ENCODE peak calls at places on chromosomes 6 and 20, in four cellular contexts. G, C, E and U are unnamed samples.

GRCh38 chr6:22838346-22838745 is 269.0 kb downstream of the HDGFL1 start:
- DNase-seq in G (no peak), C (no peak), E (no peak), U (no peak)

GRCh38 chr6:22906091-22906549 is 336.8 kb downstream of the HDGFL1 start:
- DNase-seq in G (no peak), E (peak), C (no peak), U (no peak)

GRCh38 chr6:42629845-42630244 is 66.0 kb downstream of the UBR2 start:
- DNase-seq in E (no peak), G (no peak), C (no peak), U (no peak)

GRCh38 chr6:128519931-128520435 is 416 bp downstream of the PTPRK start:
- DNase-seq in G (peak), E (no peak), C (no peak), U (peak)

GRCh38 chr20:13353261-13353945 is 132.3 kb downstream of the ISM1 start:
- DNase-seq in G (no peak), E (no peak), C (no peak), U (no peak)

GRCh38 chr6:96923400-96923799 is 1.1 kb upstream of the KLHL32 start:
- DNase-seq in G (no peak), E (no peak), C (no peak), U (no peak)

GRCh38 chr6:47358440-47359225 is 48.9 kb upstream of the TNFRSF21 start:
- DNase-seq in C (no peak), E (no peak), G (no peak), U (no peak)

GRCh38 chr20:22825076-22825475 is 210.0 kb upstream of the SSTR4 start:
- DNase-seq in E (peak), G (no peak), C (no peak), U (no peak)

GRCh38 chr6:11780097-11780428 is 1.5 kb upstream of the ADTRP start:
- DNase-seq in G (no peak), C (no peak), E (no peak), U (no peak)

GRCh38 chr6:151121900-151122299 is 117.9 kb upstream of the AKAP12 start:
- DNase-seq in E (no peak), G (no peak), C (no peak), U (no peak)

GRCh38 chr6:9517806-9518205 is 897.1 kb downstream of the TFAP2A start:
- DNase-seq in C (no peak), G (no peak), E (no peak), U (no peak)

GRCh38 chr6:15026832-15027231 is 219.0 kb upstream of the JARID2 start:
- DNase-seq in G (no peak), C (no peak), E (peak), U (no peak)

GRCh38 chr20:31835977-31836852 is 9.2 kb downstream of the FOXS1 start:
- DNase-seq in G (peak), E (peak), C (no peak), U (peak)

GRCh38 chr20:45833883-45834796 is 541 bp downstream of the SNX21 start:
- DNase-seq in E (no peak), C (peak), G (peak), U (peak)
- TF ChIP-seq CTCF in E (no peak), C (no peak), G (no peak), U (no peak)

GRCh38 chr20:64113796-64114355 is 6.5 kb upstream of the NPBWR2 start:
- DNase-seq in C (peak), G (no peak), E (no peak), U (no peak)
- TF ChIP-seq CTCF in C (no peak), G (no peak), E (no peak), U (no peak)

DNA sequence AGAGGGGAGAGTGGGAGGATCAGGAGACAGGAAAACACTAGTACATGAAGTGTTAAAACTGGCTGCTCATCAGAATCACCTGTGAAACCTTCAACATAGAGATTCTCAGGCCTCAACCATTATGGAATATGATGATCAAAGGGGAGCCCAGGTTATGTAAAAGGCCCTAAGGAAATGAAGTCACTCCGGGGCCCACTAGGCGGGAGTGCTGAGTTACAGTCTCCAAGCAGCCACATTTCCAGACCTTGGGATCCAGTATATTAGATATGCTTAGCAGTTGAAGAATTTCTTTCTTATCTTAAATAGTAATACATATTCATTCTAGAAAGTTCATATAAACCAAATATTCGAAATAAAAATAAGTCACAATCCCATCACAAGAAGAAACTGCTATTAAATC is 476.3 kb downstream of the PRKN start:
- DNase-seq in E (peak), C (no peak), G (no peak), U (no peak)
- TF ChIP-seq CTCF in E (peak), C (no peak), G (no peak), U (no peak)

DNA sequence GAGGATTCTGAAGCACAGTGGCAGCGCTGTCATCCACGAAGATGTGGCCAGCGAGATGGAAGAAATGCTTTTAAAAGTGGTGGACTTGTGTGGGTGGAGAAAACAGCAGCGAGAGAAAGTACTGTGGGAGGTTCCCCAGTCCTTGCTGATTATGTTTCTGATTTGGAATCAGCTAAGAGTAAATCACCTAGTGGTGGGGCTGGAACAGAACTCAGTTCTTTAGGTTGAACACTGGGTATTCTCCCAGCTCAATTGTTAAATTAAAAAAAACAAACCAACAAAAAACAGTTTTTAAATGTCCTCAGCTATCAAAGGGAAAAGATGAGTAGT is 515 bp upstream of the ZNF322 start:
- DNase-seq in G (no peak), E (peak), C (no peak), U (peak)
- TF ChIP-seq CTCF in G (peak), E (peak), C (no peak), U (peak)

GRCh38 chr20:57734754-57735153 is 24.9 kb upstream of the PMEPA1 start:
- DNase-seq in E (no peak), C (no peak), G (no peak), U (no peak)
- TF ChIP-seq CTCF in E (no peak), C (no peak), G (no peak), U (no peak)

GRCh38 chr6:112286010-112286409 is 31.6 kb upstream of the LAMA4 start:
- DNase-seq in G (no peak), C (no peak), E (no peak), U (peak)

GRCh38 chr6:112283621-112284020 is 29.3 kb upstream of the LAMA4 start:
- DNase-seq in G (no peak), C (no peak), E (no peak), U (no peak)

GRCh38 chr6:112279044-112279916 is 24.9 kb upstream of the LAMA4 start:
- DNase-seq in E (no peak), C (no peak), G (no peak), U (no peak)

GRCh38 chr6:112284603-112285002 is 30.2 kb upstream of the LAMA4 start:
- DNase-seq in E (no peak), G (no peak), C (no peak), U (no peak)

DNA sequence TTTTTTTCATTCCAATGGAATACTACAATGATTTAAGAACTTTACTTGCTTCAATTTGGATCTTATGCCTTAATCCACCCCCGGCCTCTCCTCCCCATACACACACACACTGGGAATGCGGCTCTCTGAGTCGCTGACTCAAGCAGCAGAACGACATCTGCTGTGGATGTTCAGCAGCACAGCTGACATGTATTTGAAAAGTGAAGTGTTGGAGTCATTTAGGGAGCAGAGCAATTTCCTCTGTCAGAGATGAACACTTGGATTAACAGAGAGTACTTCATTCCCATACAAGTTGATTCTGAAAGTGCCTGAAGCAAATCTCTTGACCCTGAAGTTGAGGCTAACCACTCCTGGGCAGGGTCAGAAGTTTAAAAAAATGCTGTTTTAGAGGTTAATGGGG is 27.9 kb upstream of the LAMA4 start:
- DNase-seq in E (peak), G (peak), C (peak), U (no peak)
- TF ChIP-seq CTCF in E (peak), G (peak), C (no peak), U (no peak)

DNA sequence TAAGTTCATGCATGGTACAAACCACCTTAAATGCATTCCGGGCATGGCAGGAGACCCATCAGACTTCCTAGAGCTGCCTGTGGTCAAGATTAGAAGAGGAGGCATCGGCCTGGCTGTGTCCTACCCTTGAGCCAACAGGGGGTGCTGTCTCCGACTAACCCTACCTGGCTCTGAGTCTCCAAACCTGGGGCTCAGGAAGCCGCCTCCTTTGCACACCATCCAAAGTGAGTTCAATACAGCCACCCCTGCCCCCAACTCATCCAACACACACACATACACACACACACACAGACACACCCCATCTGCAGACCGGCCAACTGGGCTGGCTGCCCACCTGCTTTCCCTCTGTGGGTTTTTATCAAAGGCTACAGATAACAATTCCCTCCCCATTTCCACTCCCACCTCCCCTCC is 77.0 kb downstream of the JPH2 start:
- DNase-seq in C (no peak), G (no peak), E (no peak), U (no peak)
- TF ChIP-seq CTCF in C (no peak), G (peak), E (peak), U (peak)

GRCh38 chr6:95128439-95128838 is 448.9 kb upstream of the MANEA start:
- DNase-seq in E (no peak), C (no peak), G (no peak), U (no peak)

GRCh38 chr6:95133578-95133977 is 443.8 kb upstream of the MANEA start:
- DNase-seq in E (no peak), C (no peak), G (no peak), U (no peak)
- TF ChIP-seq CTCF in E (peak), C (no peak), G (no peak), U (peak)

DNA sequence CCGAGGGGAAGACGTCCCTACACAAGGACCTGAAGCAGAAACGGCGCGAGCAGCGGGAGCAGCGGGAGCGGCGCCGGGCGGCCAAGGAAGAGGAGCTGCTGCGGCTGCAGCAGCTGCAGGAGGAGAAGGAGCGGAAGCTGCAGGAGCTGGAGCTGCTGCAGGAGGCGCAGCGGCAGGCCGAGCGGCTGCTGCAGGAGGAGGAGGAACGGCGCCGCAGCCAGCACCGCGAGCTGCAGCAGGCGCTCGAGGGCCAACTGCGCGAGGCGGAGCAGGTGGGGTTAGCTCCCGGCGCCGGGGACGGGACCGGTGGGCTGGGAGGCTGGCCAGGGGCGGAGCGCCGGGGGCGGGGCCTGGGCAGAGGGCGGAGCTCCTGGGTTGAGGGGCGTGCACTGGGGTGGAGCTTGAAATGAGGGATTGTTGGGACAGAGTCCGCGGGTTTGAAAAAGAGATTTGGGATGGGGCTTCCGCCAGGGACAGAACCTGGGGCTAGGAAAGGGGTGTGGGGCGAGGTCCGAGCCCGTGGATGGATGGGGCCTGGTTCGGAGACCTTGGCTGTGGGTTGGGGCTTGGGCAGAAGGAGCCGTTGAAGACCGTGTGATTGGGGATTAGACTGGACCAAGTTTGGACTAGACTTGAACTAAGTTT is 20.7 kb downstream of the DEF6 start:
- DNase-seq in G (peak), C (peak), E (peak), U (no peak)
- TF ChIP-seq CTCF in G (no peak), C (no peak), E (no peak), U (no peak)

DNA sequence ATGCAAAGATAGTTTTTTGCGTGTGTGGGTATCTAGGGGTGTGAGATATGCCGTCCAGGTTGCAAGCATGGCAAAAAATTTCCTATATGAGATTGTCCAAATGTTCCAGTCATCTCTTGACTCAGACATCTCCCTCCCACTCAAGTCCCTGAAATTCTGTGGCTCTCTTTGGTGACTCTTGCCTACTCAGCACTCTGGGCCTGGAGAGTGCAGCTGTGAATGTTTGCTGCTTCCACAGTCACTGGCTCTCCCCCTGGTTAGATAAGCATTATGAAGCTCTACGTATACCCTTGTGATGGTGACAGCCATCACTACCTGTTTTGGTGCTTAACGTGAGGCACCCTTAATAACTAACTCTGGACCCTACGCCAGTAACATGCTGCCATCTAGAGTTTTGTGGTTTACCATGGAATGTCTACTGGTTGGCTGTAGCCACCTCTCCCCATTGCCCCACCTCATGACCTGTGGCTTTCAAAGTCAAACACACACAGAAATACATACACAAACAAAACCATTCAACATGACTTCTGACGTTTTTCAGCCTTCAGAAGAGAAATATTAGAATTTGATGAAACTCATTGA is 621.9 kb upstream of the CITED2 start:
- DNase-seq in E (no peak), G (no peak), C (no peak), U (peak)
- TF ChIP-seq CTCF in E (peak), G (no peak), C (no peak), U (peak)